ENCODE peak calls at places on chromosome 1, in six cellular contexts. C is H9, T is H1, W is trophoblast cell, D is neuronal stem cell, A is mesenchymal stem cell. K is an unnamed sample.

GRCh38 chr1:53982034-53982761 is 35.8 kb downstream of the LDLRAD1 start:
- DNase-seq in C (peak; percentile 84), T (peak; percentile 54), W (no peak), D (peak; percentile 23), A (peak; percentile 68), K (peak; percentile 52)

GRCh38 chr1:32702599-32703478 is at the start of gene SYNC:
- DNase-seq in C (no peak), T (no peak), W (no peak), D (no peak), A (peak; percentile 69), K (peak; percentile 78)

GRCh38 chr1:181062800-181063428 is 25.6 kb upstream of the IER5 start:
- DNase-seq in C (no peak), T (no peak), W (peak; percentile 11), D (no peak), A (no peak), K (peak; percentile 66)

GRCh38 chr1:202160377-202160940 is at the start of gene PTPN7:
- DNase-seq in C (peak; percentile 28), T (no peak), W (no peak), D (no peak), A (no peak), K (no peak)

GRCh38 chr1:76059461-76059860 is 15.1 kb upstream of the ST6GALNAC3 start:
- DNase-seq in C (no peak), T (no peak), W (no peak), D (no peak), A (no peak), K (no peak)

GRCh38 chr1:150613061-150613920 is 16.1 kb downstream of the ENSA start:
- DNase-seq in C (no peak), T (no peak), W (peak; percentile 37), D (no peak), A (peak; percentile 98), K (peak; percentile 98)

GRCh38 chr1:28236656-28237331 is 870 bp downstream of the ATP5IF1 start:
- DNase-seq in C (no peak), T (no peak), W (no peak), D (no peak), A (no peak), K (no peak)

GRCh38 chr1:64131155-64131554 is 72.3 kb upstream of the UBE2U start:
- DNase-seq in C (no peak), T (no peak), W (no peak), D (no peak), A (no peak), K (no peak)

GRCh38 chr1:116832268-116832931 is 77.3 kb upstream of the PTGFRN start:
- DNase-seq in C (no peak), T (peak; percentile 23), W (no peak), D (no peak), A (no peak), K (no peak)

GRCh38 chr1:232705815-232706575 is 76.1 kb upstream of the SIPA1L2 start:
- DNase-seq in C (no peak), T (no peak), W (no peak), D (no peak), A (peak; percentile 18), K (no peak)

GRCh38 chr1:63797056-63797726 is 23.4 kb downstream of the ROR1 start:
- DNase-seq in C (no peak), T (no peak), W (no peak), D (no peak), A (no peak), K (no peak)

GRCh38 chr1:24412408-24412807 is 1.2 kb downstream of the STPG1 start:
- DNase-seq in C (no peak), T (no peak), W (no peak), D (no peak), A (no peak), K (no peak)

GRCh38 chr1:17953921-17954320 is 153.7 kb upstream of the IGSF21 start:
- DNase-seq in C (no peak), T (no peak), W (no peak), D (no peak), A (no peak), K (no peak)

GRCh38 chr1:17955302-17956285 is 152.0 kb upstream of the IGSF21 start:
- DNase-seq in C (no peak), T (no peak), W (no peak), D (no peak), A (no peak), K (no peak)

GRCh38 chr1:17957588-17958267 is 149.9 kb upstream of the IGSF21 start:
- DNase-seq in C (no peak), T (no peak), W (no peak), D (no peak), A (no peak), K (no peak)

GRCh38 chr1:17958704-17959103 is 148.9 kb upstream of the IGSF21 start:
- DNase-seq in C (no peak), T (no peak), W (no peak), D (no peak), A (no peak), K (no peak)
- H3K14ac ChIP-seq in C (no peak overlapping the region), T (no peak overlapping the region), W (no peak overlapping the region), D (no peak overlapping the region), A (no peak overlapping the region), K (no peak overlapping the region)

DNA sequence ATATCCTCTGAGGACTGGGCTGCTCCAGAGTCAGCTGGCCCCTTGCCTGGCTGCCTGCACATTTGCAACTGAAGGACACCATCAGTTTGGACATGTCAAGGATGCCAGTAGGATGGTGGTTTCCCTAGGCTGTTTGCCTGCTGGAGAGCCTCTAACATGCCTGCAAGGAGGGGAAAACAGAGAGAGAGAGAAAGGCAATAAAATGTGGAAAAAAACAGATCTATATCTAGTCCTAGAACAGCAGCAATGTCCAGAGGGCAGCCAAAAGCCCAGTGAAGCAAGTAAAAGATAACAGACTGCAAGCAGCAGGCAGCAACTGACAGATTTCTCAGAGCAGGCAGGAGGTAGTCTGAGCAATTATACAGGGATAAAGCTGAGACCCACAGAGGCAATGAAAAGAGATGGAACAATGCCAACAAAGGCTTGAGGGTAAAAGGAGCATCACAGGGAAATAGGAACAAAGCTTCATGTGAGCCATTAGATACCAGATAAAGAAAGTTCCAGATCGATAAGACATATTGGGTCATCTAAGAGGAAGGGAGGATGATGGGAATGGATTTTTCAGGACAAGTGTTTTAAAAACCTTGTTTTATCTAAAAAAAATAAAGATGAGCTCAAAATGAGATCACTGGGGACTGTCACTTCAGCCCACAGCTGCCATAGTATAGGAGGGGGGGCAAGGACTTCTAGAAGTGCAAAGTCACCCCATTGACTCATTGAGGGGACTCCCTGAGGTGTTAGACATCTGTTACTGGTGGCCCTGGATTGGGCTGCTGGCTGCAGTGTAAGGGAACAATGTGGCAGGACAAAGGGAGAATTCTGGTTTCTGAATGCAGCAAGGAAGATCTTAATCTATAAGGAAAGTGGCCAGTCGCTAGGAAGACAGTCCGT is 38.6 kb upstream of the GADD45A start:
- DNase-seq in C (no peak), T (no peak), W (no peak), D (peak; percentile 79), A (peak; percentile 45), K (peak; percentile 23)
- H3K18ac ChIP-seq in C (no peak overlapping the region), T (no peak overlapping the region), W (no peak overlapping the region), D (peak overlapping the region; percentile 81), A (no peak overlapping the region), K (no peak overlapping the region)

GRCh38 chr1:165637427-165637826 is 6.4 kb downstream of the MGST3 start:
- DNase-seq in C (no peak), T (no peak), W (peak; percentile 60), D (no peak), A (peak; percentile 41), K (peak; percentile 80)
- H3K14ac ChIP-seq in C (no peak overlapping the region), T (no peak overlapping the region), W (no peak overlapping the region), D (no peak overlapping the region), A (no peak overlapping the region), K (no peak overlapping the region)

GRCh38 chr1:14743368-14743767 is 144.9 kb downstream of the KAZN start:
- DNase-seq in C (no peak), T (no peak), W (no peak), D (no peak), A (no peak), K (no peak)
- H3K18ac ChIP-seq in C (peak overlapping the region; percentile 35), T (peak overlapping the region; percentile 51), W (no peak overlapping the region), D (no peak overlapping the region), A (no peak overlapping the region), K (no peak overlapping the region)

K was measured in IMR-90.